ENCODE peak calls at places on chromosomes 2 and 18, in four cellular contexts. B is H1, E is NCI-H1092, W is mammary epithelial cell. F is an unnamed sample.

GRCh38 chr18:75456277-75456676 is 28.8 kb upstream of the SMIM21 start:
- DNase-seq in W (no peak), B (no peak), E (no peak), F (no peak)

GRCh38 chr2:147538848-147539247 is 306.0 kb upstream of the ACVR2A start:
- DNase-seq in W (no peak), B (no peak), E (no peak), F (no peak)

GRCh38 chr2:98378901-98379300 is 32.6 kb downstream of the CNGA3 start:
- DNase-seq in E (no peak), B (peak), W (peak), F (no peak)

GRCh38 chr2:235511187-235511661 is 17.4 kb downstream of the AGAP1 start:
- DNase-seq in E (no peak), B (no peak), W (peak), F (no peak)

GRCh38 chr2:219406861-219407230 is 11.3 kb upstream of the DES start:
- DNase-seq in B (no peak), E (no peak), W (peak), F (no peak)

GRCh38 chr2:228181098-228182019 is at the start of gene SPHKAP:
- DNase-seq in B (peak), E (peak), W (no peak), F (peak)

GRCh38 chr18:44518091-44518490 is 162.6 kb upstream of the SETBP1 start:
- DNase-seq in W (peak), E (no peak), B (no peak), F (no peak)

GRCh38 chr2:155301221-155301620 is 602.7 kb downstream of the KCNJ3 start:
- DNase-seq in B (no peak), E (no peak), W (no peak), F (no peak)

GRCh38 chr18:70371085-70371735 is 82.4 kb downstream of the SOCS6 start:
- DNase-seq in B (no peak), E (no peak), W (peak), F (no peak)

GRCh38 chr2:86410581-86410980 is 30.6 kb upstream of the KDM3A start:
- DNase-seq in B (no peak), E (no peak), W (no peak), F (no peak)

GRCh38 chr2:224357098-224357901 is 44.6 kb downstream of the FAM124B start:
- DNase-seq in B (peak), W (peak), E (peak), F (no peak)

GRCh38 chr2:10536569-10537133 is 88.5 kb upstream of the ODC1 start:
- DNase-seq in W (no peak), B (no peak), E (no peak), F (no peak)

GRCh38 chr2:25103287-25103871 is 61.5 kb downstream of the EFR3B start:
- DNase-seq in E (no peak), W (peak), B (no peak), F (no peak)

GRCh38 chr2:70730730-70731129 is 37.3 kb downstream of the ADD2 start:
- DNase-seq in E (no peak), B (no peak), W (no peak), F (no peak)

GRCh38 chr2:46451131-46451711 is 28.1 kb upstream of the TMEM247 start:
- DNase-seq in B (no peak), E (no peak), W (peak), F (no peak)